ENCODE peak calls at places on chromosomes 16 and 17, in ten cellular contexts. P, R, S, Y, M, C, L, G, D and I are unnamed samples.

GRCh38 chr17:77119668-77120301 is 21.0 kb upstream of the SEC14L1 start:
- DNase-seq in C (no peak), Y (no peak), M (no peak), R (no peak), G (no peak), L (no peak), P (no peak), D (no peak), S (no peak), I (no peak)

GRCh38 chr17:37737971-37738370 is 6.9 kb downstream of the HNF1B start:
- DNase-seq in S (no peak), Y (no peak), R (no peak), P (no peak), M (peak; percentile 47), L (no peak), C (peak; percentile 57), D (peak; percentile 68), G (no peak), I (no peak)

GRCh38 chr16:68760671-68761275 is 23.7 kb downstream of the CDH1 start:
- DNase-seq in G (no peak), C (peak; percentile 55), P (peak; percentile 38), Y (peak; percentile 82), D (peak; percentile 74), L (peak; percentile 58), S (peak; percentile 95), R (no peak), M (peak; percentile 30), I (peak; percentile 65)

GRCh38 chr17:8018436-8018835 is 16.0 kb downstream of the GUCY2D start:
- DNase-seq in R (no peak), G (no peak), Y (no peak), M (no peak), D (no peak), L (no peak), P (no peak), S (no peak), C (no peak), I (no peak)

GRCh38 chr17:19346351-19347255 is 15.9 kb downstream of the B9D1 start:
- DNase-seq in C (peak; percentile 68), P (no peak), L (peak; percentile 90), S (peak; percentile 65), R (no peak), Y (no peak), D (peak; percentile 74), M (peak; percentile 57), G (no peak), I (no peak)

GRCh38 chr16:65510241-65510640 is 388.4 kb upstream of the CDH11 start:
- DNase-seq in G (no peak), R (no peak), C (peak; percentile 58), L (no peak), Y (no peak), D (no peak), P (no peak), S (no peak), M (no peak), I (no peak)

GRCh38 chr16:75087040-75087979 is 29.3 kb downstream of the LDHD start:
- DNase-seq in R (no peak), L (peak; percentile 75), P (no peak), C (peak; percentile 83), Y (no peak), S (peak; percentile 27), G (no peak), D (no peak), M (no peak), I (no peak)

GRCh38 chr16:23434380-23434779 is 18.6 kb downstream of the COG7 start:
- DNase-seq in L (peak; percentile 38), M (peak; percentile 79), Y (peak; percentile 6), P (no peak), D (peak; percentile 68), R (peak; percentile 0), G (peak; percentile 16), C (peak; percentile 85), S (peak; percentile 84), I (no peak)

GRCh38 chr17:38608648-38609047 is 2.9 kb upstream of the SRCIN1 start:
- DNase-seq in G (no peak), C (no peak), D (no peak), M (no peak), S (peak; percentile 64), P (no peak), L (no peak), Y (no peak), R (no peak), I (no peak)

GRCh38 chr16:80899804-80900592 is 95.6 kb upstream of the CDYL2 start:
- DNase-seq in R (no peak), Y (no peak), L (peak; percentile 84), G (no peak), M (no peak), D (peak; percentile 7), S (peak; percentile 7), C (peak; percentile 95), P (peak; percentile 12), I (peak; percentile 57)

GRCh38 chr17:28970879-28971278 is 19.6 kb upstream of the PHF12 start:
- DNase-seq in R (no peak), C (no peak), P (peak; percentile 34), G (no peak), S (no peak), L (no peak), Y (no peak), M (no peak), D (no peak), I (peak; percentile 16)

GRCh38 chr17:37190493-37190892 is 185.3 kb upstream of the C17orf78 start:
- DNase-seq in Y (no peak), M (no peak), P (no peak), D (peak; percentile 11), S (no peak), L (no peak), G (no peak), C (no peak), R (no peak), I (no peak)

GRCh38 chr17:75753514-75754377 is 11.2 kb downstream of the GALK1 start:
- DNase-seq in M (peak; percentile 78), P (peak; percentile 72), G (peak; percentile 63), R (peak; percentile 62), L (peak; percentile 89), S (no peak), C (peak; percentile 71), Y (peak; percentile 83), D (peak; percentile 85), I (peak; percentile 64)

GRCh38 chr16:26645629-26646028 is 421.1 kb upstream of the C16orf82 start:
- DNase-seq in G (no peak), D (no peak), R (no peak), L (no peak), Y (peak; percentile 82), P (peak; percentile 11), M (peak; percentile 8), C (peak; percentile 33), S (no peak), I (no peak)

GRCh38 chr17:80605326-80606066 is 60.9 kb downstream of the RPTOR start:
- DNase-seq in Y (peak; percentile 89), S (peak; percentile 97), D (peak; percentile 29), R (no peak), L (no peak), G (no peak), M (peak; percentile 90), C (no peak), P (no peak), I (no peak)

GRCh38 chr16:67013238-67013822 is 15.6 kb upstream of the CBFB start:
- DNase-seq in S (no peak), M (no peak), P (peak; percentile 57), C (no peak), R (no peak), G (no peak), L (no peak), D (no peak), Y (no peak), I (no peak)

GRCh38 chr17:10681866-10682446 is 15.4 kb downstream of the SCO1 start:
- DNase-seq in P (no peak), C (peak; percentile 47), M (no peak), R (no peak), S (no peak), L (no peak), D (no peak), G (no peak), Y (no peak), I (no peak)

GRCh38 chr16:4766875-4767628 is at the start of gene ZNF500:
- DNase-seq in M (peak; percentile 97), C (peak; percentile 97), L (peak; percentile 98), R (peak; percentile 96), G (peak; percentile 92), Y (peak; percentile 97), P (peak; percentile 97), S (peak; percentile 97), D (peak; percentile 95), I (peak; percentile 99)